ENCODE peak calls at places on chromosome 2, in ten cellular contexts. Z is endothelial cell of umbilical vein; L is fibroblast of lung; B is adipocyte; M is CD8-positive, alpha-beta T cell; Q is stomach; E is Karpas-422; I is Peyer's patch; Y is GM23338; S is HepG2. T is an unnamed sample.

GRCh38 chr2:41400057-41400665 is 647.7 kb upstream of the PKDCC start:
- DNase-seq in Z (peak; percentile 62), L (peak; percentile 20), B (peak; percentile 37), M (no peak), Q (no peak), E (peak; percentile 73), I (no peak), Y (peak; percentile 80), S (peak; percentile 17), T (no peak)

GRCh38 chr2:38098351-38099095 is 22.6 kb upstream of the CYP1B1 start:
- DNase-seq in Z (no peak), L (no peak), B (peak; percentile 53), M (no peak), Q (no peak), E (no peak), I (no peak), Y (peak; percentile 25), S (no peak), T (no peak)

GRCh38 chr2:232024457-232024856 is 62.9 kb downstream of the DIS3L2 start:
- DNase-seq in Z (no peak), L (no peak), B (no peak), M (no peak), Q (no peak), E (no peak), I (no peak), Y (no peak), S (no peak), T (no peak)

GRCh38 chr2:36663851-36664715 is 32.4 kb upstream of the VIT start:
- DNase-seq in Z (peak; percentile 82), L (peak; percentile 85), B (peak; percentile 93), M (no peak), Q (no peak), E (peak; percentile 78), I (no peak), Y (peak; percentile 86), S (peak; percentile 81), T (no peak)

GRCh38 chr2:205763708-205764501 is 81.6 kb downstream of the NRP2 start:
- DNase-seq in Z (peak; percentile 94), L (peak; percentile 76), B (peak; percentile 62), M (no peak), Q (peak; percentile 50), E (peak; percentile 80), I (no peak), Y (peak; percentile 92), S (no peak), T (peak; percentile 82)

GRCh38 chr2:224658776-224659175 is 57.4 kb downstream of the CCDC195 start:
- DNase-seq in Z (no peak), L (peak; percentile 43), B (peak; percentile 91), M (no peak), Q (no peak), E (no peak), I (no peak), Y (no peak), S (no peak), T (no peak)

GRCh38 chr2:15782009-15782751 is 158.2 kb upstream of the MYCN start:
- DNase-seq in Z (no peak), L (no peak), B (no peak), M (no peak), Q (no peak), E (no peak), I (no peak), Y (no peak), S (peak; percentile 87), T (no peak)

GRCh38 chr2:96578731-96579130 is 42.2 kb downstream of the ARID5A start:
- DNase-seq in Z (no peak), L (no peak), B (no peak), M (no peak), Q (no peak), E (no peak), I (no peak), Y (no peak), S (no peak), T (no peak)

GRCh38 chr2:217843353-217843752 is 159.4 kb downstream of the TNS1 start:
- DNase-seq in Z (no peak), L (no peak), B (no peak), M (no peak), Q (no peak), E (no peak), I (no peak), Y (no peak), S (no peak), T (no peak)
- H3K36me3 ChIP-seq in Z (no peaks in the 10 kb centered on the region), L (peaks cover 12% of the 10 kb centered on the region), B (peaks cover 88% of the 10 kb centered on the region), M (no peaks in the 10 kb centered on the region), Q (peaks cover 41% of the 10 kb centered on the region), E (no peaks in the 10 kb centered on the region), I (no peaks in the 10 kb centered on the region), Y (no peaks in the 10 kb centered on the region), S (peaks cover 11% of the 10 kb centered on the region), T (peaks cover 2% of the 10 kb centered on the region)

DNA sequence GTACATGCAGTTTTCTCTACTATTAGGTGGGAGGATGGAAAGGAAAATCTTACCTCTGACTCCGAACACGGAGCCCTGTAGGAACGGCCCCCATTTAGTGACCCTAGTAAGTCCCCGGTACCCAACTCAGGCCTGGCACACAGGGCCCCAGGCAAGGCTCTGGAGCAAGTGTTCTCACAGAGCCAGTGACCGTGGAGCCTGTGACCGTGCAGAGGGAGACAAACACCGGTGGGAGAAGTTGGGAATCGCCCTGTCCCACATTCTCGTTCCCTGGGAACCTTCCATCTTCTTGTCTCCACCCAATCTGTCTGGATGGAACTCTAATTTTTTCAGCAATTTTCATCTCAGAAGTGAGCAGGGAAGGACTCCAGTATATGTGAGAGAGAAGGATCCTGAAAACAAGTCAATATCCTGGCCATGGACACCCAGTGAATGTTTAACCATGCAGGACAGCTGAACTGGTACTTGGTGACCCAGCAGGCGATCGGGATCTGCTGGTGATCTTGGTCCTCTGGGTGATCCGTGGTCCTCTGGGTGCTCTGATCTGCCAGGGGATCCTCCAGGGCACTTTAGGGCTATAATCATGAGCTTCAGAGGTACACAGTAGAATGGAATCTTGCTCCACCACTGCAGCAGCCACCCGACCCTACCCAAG is 348.6 kb upstream of the ID2 start:
- DNase-seq in Z (no peak), L (no peak), B (no peak), M (no peak), Q (no peak), E (no peak), I (no peak), Y (no peak), S (no peak), T (no peak)
- H3K36me3 ChIP-seq in Z (no peaks in the 10 kb centered on the region), L (no peaks in the 10 kb centered on the region), B (no peaks in the 10 kb centered on the region), M (no peaks in the 10 kb centered on the region), Q (no peaks in the 10 kb centered on the region), E (no peaks in the 10 kb centered on the region), I (no peaks in the 10 kb centered on the region), Y (no peaks in the 10 kb centered on the region), S (no peaks in the 10 kb centered on the region), T (no peaks in the 10 kb centered on the region)

GRCh38 chr2:43958397-43959275 is 37.2 kb downstream of the LRPPRC start:
- DNase-seq in Z (no peak), L (no peak), B (no peak), M (no peak), Q (no peak), E (no peak), I (no peak), Y (no peak), S (no peak), T (no peak)

DNA sequence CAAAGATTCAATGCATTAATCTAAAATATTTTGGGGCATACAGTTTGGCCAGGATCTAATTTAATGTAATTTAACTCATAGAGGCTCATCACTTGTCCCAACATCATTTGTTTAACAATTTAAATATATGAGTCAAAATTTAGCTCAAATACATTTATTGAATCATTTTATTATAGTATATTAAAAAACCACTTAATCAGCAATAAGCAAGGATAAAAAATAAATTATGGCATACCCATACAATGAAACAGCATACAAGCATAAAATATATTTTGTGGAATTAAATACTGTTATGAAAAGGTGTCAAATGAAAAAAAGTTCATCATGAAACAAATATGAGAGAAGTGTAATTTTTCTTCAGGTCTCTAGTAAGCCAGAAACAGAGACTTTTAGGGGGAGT is 34.9 kb downstream of the LRPPRC start:
- DNase-seq in Z (no peak), L (no peak), B (no peak), M (no peak), Q (no peak), E (no peak), I (no peak), Y (no peak), S (no peak), T (no peak)
- H3K36me3 ChIP-seq in Z (peaks cover 41% of the 10 kb centered on the region), L (peaks cover 4% of the 10 kb centered on the region), B (peaks cover 98% of the 10 kb centered on the region), M (peaks cover 17% of the 10 kb centered on the region), Q (peaks cover 96% of the 10 kb centered on the region), E (peaks cover 75% of the 10 kb centered on the region), I (no peaks in the 10 kb centered on the region), Y (peaks cover 93% of the 10 kb centered on the region), S (peaks cover 13% of the 10 kb centered on the region), T (no peaks in the 10 kb centered on the region)

DNA sequence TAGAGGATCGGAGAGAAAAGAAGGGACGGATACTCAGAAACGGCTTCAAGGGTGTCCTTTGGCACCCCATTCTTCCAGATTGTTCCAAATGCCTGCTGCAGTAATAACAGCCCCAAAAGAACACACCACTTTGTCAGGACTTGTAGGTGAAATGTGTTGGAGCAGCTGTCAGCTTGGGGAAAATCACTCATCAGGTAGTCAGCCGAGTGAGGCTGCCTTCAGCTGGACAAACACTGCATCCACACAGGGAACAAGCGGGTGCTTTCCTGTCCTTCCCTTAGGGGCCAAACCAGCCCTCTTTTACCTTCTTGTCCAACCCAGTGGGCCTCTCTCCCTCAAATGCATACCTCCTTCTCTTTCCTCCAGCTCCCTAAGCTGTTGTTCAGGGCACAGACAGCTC is 48.2 kb downstream of the BCL11A start:
- DNase-seq in Z (no peak), L (no peak), B (no peak), M (no peak), Q (no peak), E (no peak), I (no peak), Y (no peak), S (no peak), T (no peak)
- H3K36me3 ChIP-seq in Z (no peaks in the 10 kb centered on the region), L (no peaks in the 10 kb centered on the region), B (no peaks in the 10 kb centered on the region), M (no peaks in the 10 kb centered on the region), Q (no peaks in the 10 kb centered on the region), E (peaks cover 29% of the 10 kb centered on the region), I (no peaks in the 10 kb centered on the region), Y (no peaks in the 10 kb centered on the region), S (no peaks in the 10 kb centered on the region), T (no peaks in the 10 kb centered on the region)

GRCh38 chr2:195573314-195573713 is 83.7 kb upstream of the SLC39A10 start:
- DNase-seq in Z (no peak), L (no peak), B (no peak), M (no peak), Q (no peak), E (no peak), I (no peak), Y (no peak), S (no peak), T (no peak)
- H3K36me3 ChIP-seq in Z (no peaks in the 10 kb centered on the region), L (no peaks in the 10 kb centered on the region), B (no peaks in the 10 kb centered on the region), M (no peaks in the 10 kb centered on the region), Q (no peaks in the 10 kb centered on the region), E (no peaks in the 10 kb centered on the region), I (no peaks in the 10 kb centered on the region), Y (no peaks in the 10 kb centered on the region), S (no peaks in the 10 kb centered on the region), T (no peaks in the 10 kb centered on the region)

DNA sequence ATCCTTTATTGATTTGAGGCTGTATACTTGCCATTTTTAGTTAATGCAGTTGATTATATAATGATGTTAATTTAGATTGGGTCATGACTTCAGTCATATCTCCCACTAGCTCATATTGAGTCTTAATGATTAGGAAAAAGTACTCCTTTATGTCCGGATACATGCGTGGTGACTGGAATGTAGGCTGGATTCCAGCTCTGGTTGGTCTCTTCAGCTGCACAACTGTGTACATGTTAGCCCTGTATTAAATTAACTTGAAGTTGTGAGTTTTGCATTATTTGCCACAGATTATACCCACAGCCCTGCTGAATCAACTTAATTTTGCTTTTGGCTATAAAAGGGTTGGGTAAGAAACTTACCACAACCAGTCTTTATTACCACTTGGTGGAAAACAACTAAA is 22.5 kb downstream of the MOB4 start:
- DNase-seq in Z (peak; percentile 41), L (peak; percentile 20), B (no peak), M (no peak), Q (no peak), E (no peak), I (no peak), Y (no peak), S (no peak), T (no peak)
- H3K36me3 ChIP-seq in Z (peaks cover 3% of the 10 kb centered on the region), L (peaks cover 5% of the 10 kb centered on the region), B (peaks cover 70% of the 10 kb centered on the region), M (peaks cover 42% of the 10 kb centered on the region), Q (peaks cover 76% of the 10 kb centered on the region), E (peaks cover 55% of the 10 kb centered on the region), I (no peaks in the 10 kb centered on the region), Y (peaks cover 18% of the 10 kb centered on the region), S (peaks cover 12% of the 10 kb centered on the region), T (no peaks in the 10 kb centered on the region)

T was measured in mucosa of descending colon.